ENCODE peak calls at places on chromosomes 6 and 20, in nine cellular contexts. One of them, this sample, is unnamed.

GRCh38 chr6:157405986-157406385 is 25.0 kb downstream of the ZDHHC14 start:
- DNase-seq in GM23338: no peak
- DNase-seq in mucosa of descending colon: no peak
- DNase-seq in GM13976: no peak
- DNase-seq in tibial nerve: no peak
- DNase-seq in lower leg skin: no peak
- DNase-seq in MM.1S: no peak
- DNase-seq in Calu3: no peak
- DNase-seq in HFFc6: no peak
- DNase-seq in this sample: no peak

GRCh38 chr20:6053776-6054688 is at the start of gene LRRN4:
- DNase-seq in GM23338: peak
- DNase-seq in mucosa of descending colon: no peak
- DNase-seq in GM13976: no peak
- DNase-seq in tibial nerve: no peak
- DNase-seq in lower leg skin: no peak
- DNase-seq in MM.1S: no peak
- DNase-seq in Calu3: peak
- DNase-seq in HFFc6: no peak
- DNase-seq in this sample: no peak

GRCh38 chr6:35258858-35259193 is 709 bp upstream of the ZNF76 start:
- DNase-seq in GM23338: peak
- DNase-seq in mucosa of descending colon: no peak
- DNase-seq in GM13976: peak
- DNase-seq in tibial nerve: no peak
- DNase-seq in lower leg skin: no peak
- DNase-seq in MM.1S: no peak
- DNase-seq in Calu3: peak
- DNase-seq in HFFc6: peak
- DNase-seq in this sample: no peak

GRCh38 chr6:110137924-110138887 is 41.3 kb downstream of the WASF1 start:
- DNase-seq in GM23338: peak
- DNase-seq in mucosa of descending colon: no peak
- DNase-seq in GM13976: no peak
- DNase-seq in tibial nerve: no peak
- DNase-seq in lower leg skin: no peak
- DNase-seq in MM.1S: no peak
- DNase-seq in Calu3: no peak
- DNase-seq in HFFc6: no peak
- DNase-seq in this sample: no peak

GRCh38 chr20:58450259-58450658 is 61.2 kb downstream of the VAPB start:
- DNase-seq in GM23338: no peak
- DNase-seq in mucosa of descending colon: no peak
- DNase-seq in GM13976: peak
- DNase-seq in tibial nerve: no peak
- DNase-seq in lower leg skin: no peak
- DNase-seq in MM.1S: no peak
- DNase-seq in Calu3: no peak
- DNase-seq in HFFc6: peak
- DNase-seq in this sample: no peak

GRCh38 chr6:166162599-166163342 is 4.9 kb downstream of the TBXT start:
- DNase-seq in GM23338: no peak
- DNase-seq in mucosa of descending colon: no peak
- DNase-seq in GM13976: peak
- DNase-seq in tibial nerve: no peak
- DNase-seq in lower leg skin: no peak
- DNase-seq in MM.1S: no peak
- DNase-seq in Calu3: no peak
- DNase-seq in HFFc6: no peak
- DNase-seq in this sample: no peak

GRCh38 chr20:44576297-44576696 is 6.1 kb upstream of the PKIG start:
- DNase-seq in GM23338: peak
- DNase-seq in mucosa of descending colon: no peak
- DNase-seq in GM13976: peak
- DNase-seq in tibial nerve: no peak
- DNase-seq in lower leg skin: no peak
- DNase-seq in MM.1S: no peak
- DNase-seq in Calu3: peak
- DNase-seq in HFFc6: peak
- DNase-seq in this sample: no peak

GRCh38 chr6:105459049-105459448 is 56.2 kb upstream of the PREP start:
- DNase-seq in GM23338: no peak
- DNase-seq in mucosa of descending colon: no peak
- DNase-seq in GM13976: peak
- DNase-seq in tibial nerve: no peak
- DNase-seq in lower leg skin: no peak
- DNase-seq in MM.1S: no peak
- DNase-seq in Calu3: no peak
- DNase-seq in HFFc6: no peak
- DNase-seq in this sample: no peak

GRCh38 chr20:34705383-34706021 is 1.4 kb downstream of the TP53INP2 start:
- DNase-seq in GM23338: peak
- DNase-seq in mucosa of descending colon: peak
- DNase-seq in GM13976: no peak
- DNase-seq in tibial nerve: no peak
- DNase-seq in lower leg skin: peak
- DNase-seq in MM.1S: no peak
- DNase-seq in Calu3: peak
- DNase-seq in HFFc6: peak
- DNase-seq in this sample: no peak

GRCh38 chr20:16692442-16692841 is 37.4 kb upstream of the SNRPB2 start:
- DNase-seq in GM23338: no peak
- DNase-seq in mucosa of descending colon: no peak
- DNase-seq in GM13976: no peak
- DNase-seq in tibial nerve: no peak
- DNase-seq in lower leg skin: no peak
- DNase-seq in MM.1S: no peak
- DNase-seq in Calu3: no peak
- DNase-seq in HFFc6: no peak
- DNase-seq in this sample: no peak

GRCh38 chr6:28597217-28597835 is 71.6 kb downstream of the GPX5 start:
- DNase-seq in GM23338: peak
- DNase-seq in mucosa of descending colon: no peak
- DNase-seq in GM13976: no peak
- DNase-seq in tibial nerve: no peak
- DNase-seq in lower leg skin: no peak
- DNase-seq in MM.1S: no peak
- DNase-seq in Calu3: peak
- DNase-seq in HFFc6: peak
- DNase-seq in this sample: no peak

GRCh38 chr20:2729251-2729713 is 36.7 kb downstream of the EBF4 start:
- DNase-seq in GM23338: no peak
- DNase-seq in mucosa of descending colon: no peak
- DNase-seq in GM13976: no peak
- DNase-seq in tibial nerve: no peak
- DNase-seq in lower leg skin: no peak
- DNase-seq in MM.1S: no peak
- DNase-seq in Calu3: no peak
- DNase-seq in HFFc6: no peak
- DNase-seq in this sample: no peak

GRCh38 chr20:56360133-56360898 is 1.5 kb downstream of the FAM210B start:
- DNase-seq in GM23338: no peak
- DNase-seq in mucosa of descending colon: no peak
- DNase-seq in GM13976: no peak
- DNase-seq in tibial nerve: no peak
- DNase-seq in lower leg skin: no peak
- DNase-seq in MM.1S: no peak
- DNase-seq in Calu3: no peak
- DNase-seq in HFFc6: no peak
- DNase-seq in this sample: no peak

GRCh38 chr20:41632896-41633295 is 14.7 kb upstream of the CHD6 start:
- DNase-seq in GM23338: no peak
- DNase-seq in mucosa of descending colon: no peak
- DNase-seq in GM13976: no peak
- DNase-seq in tibial nerve: no peak
- DNase-seq in lower leg skin: no peak
- DNase-seq in MM.1S: no peak
- DNase-seq in Calu3: no peak
- DNase-seq in HFFc6: peak
- DNase-seq in this sample: no peak

GRCh38 chr6:17004269-17004668 is 97.6 kb upstream of the STMND1 start:
- DNase-seq in GM23338: no peak
- DNase-seq in mucosa of descending colon: no peak
- DNase-seq in GM13976: no peak
- DNase-seq in tibial nerve: no peak
- DNase-seq in lower leg skin: no peak
- DNase-seq in MM.1S: no peak
- DNase-seq in Calu3: no peak
- DNase-seq in HFFc6: no peak
- DNase-seq in this sample: no peak

DNA sequence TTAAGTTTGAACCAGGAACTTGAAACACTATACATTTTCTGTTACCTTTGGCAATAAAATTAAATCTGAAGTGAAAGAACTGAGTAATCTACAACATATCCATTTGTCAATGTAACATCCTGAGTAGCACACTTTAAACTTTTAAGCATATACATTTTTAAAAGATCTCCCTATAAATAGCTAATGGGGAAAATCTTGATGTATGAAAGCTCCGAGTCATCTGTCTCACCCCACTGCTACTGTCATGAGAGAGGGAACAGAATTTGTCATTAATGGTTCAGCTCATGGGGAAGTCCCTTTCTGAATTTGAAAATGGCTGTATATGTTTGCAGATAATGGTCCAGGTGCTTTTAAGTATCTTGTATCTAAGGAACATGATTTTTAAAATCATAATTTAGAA is 55.2 kb upstream of the NOX3 start:
- DNase-seq in GM23338: no peak
- DNase-seq in mucosa of descending colon: no peak
- DNase-seq in GM13976: peak
- DNase-seq in tibial nerve: no peak
- DNase-seq in lower leg skin: no peak
- DNase-seq in MM.1S: no peak
- DNase-seq in Calu3: no peak
- DNase-seq in HFFc6: no peak
- DNase-seq in this sample: no peak
- TF ChIP-seq CTCF in GM23338: no peak
- TF ChIP-seq CTCF in mucosa of descending colon: no peak
- TF ChIP-seq CTCF in GM13976: no peak
- TF ChIP-seq CTCF in tibial nerve: no peak
- TF ChIP-seq CTCF in lower leg skin: no peak
- TF ChIP-seq CTCF in MM.1S: no peak
- TF ChIP-seq CTCF in Calu3: no peak
- TF ChIP-seq CTCF in HFFc6: no peak
- TF ChIP-seq CTCF in this sample: no peak

GRCh38 chr6:168817558-168818159 is 376.7 kb downstream of the SMOC2 start:
- DNase-seq in GM23338: no peak
- DNase-seq in mucosa of descending colon: no peak
- DNase-seq in GM13976: no peak
- DNase-seq in tibial nerve: no peak
- DNase-seq in lower leg skin: no peak
- DNase-seq in MM.1S: no peak
- DNase-seq in Calu3: no peak
- DNase-seq in HFFc6: no peak
- DNase-seq in this sample: no peak

GRCh38 chr6:168819546-168819945 is 378.6 kb downstream of the SMOC2 start:
- DNase-seq in GM23338: no peak
- DNase-seq in mucosa of descending colon: no peak
- DNase-seq in GM13976: no peak
- DNase-seq in tibial nerve: no peak
- DNase-seq in lower leg skin: no peak
- DNase-seq in MM.1S: no peak
- DNase-seq in Calu3: no peak
- DNase-seq in HFFc6: no peak
- DNase-seq in this sample: no peak

DNA sequence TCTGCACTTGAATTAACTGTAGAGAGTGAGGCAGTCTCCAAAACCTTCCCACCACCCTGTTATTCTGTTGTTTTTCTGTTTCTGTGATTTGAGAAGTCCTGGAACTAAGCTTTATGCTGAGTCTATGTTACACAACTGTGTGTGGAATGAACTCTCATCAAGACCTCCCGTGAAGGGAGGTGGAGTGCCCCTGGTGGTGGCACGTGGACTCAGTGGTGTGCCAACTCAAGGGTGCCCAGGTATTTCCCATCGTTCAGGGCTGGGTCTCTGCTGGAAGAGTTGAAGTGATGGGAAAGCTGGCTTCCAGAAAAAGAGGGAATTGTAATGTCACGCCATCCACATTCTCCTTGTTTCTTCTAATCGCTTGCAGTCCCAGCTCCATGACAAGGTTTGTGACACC is 374.2 kb downstream of the SMOC2 start:
- DNase-seq in GM23338: peak
- DNase-seq in mucosa of descending colon: no peak
- DNase-seq in GM13976: no peak
- DNase-seq in tibial nerve: no peak
- DNase-seq in lower leg skin: no peak
- DNase-seq in MM.1S: no peak
- DNase-seq in Calu3: peak
- DNase-seq in HFFc6: no peak
- DNase-seq in this sample: no peak
- TF ChIP-seq CTCF in GM23338: peak
- TF ChIP-seq CTCF in mucosa of descending colon: no peak
- TF ChIP-seq CTCF in GM13976: no peak
- TF ChIP-seq CTCF in tibial nerve: no peak
- TF ChIP-seq CTCF in lower leg skin: no peak
- TF ChIP-seq CTCF in MM.1S: no peak
- TF ChIP-seq CTCF in Calu3: peak
- TF ChIP-seq CTCF in HFFc6: no peak
- TF ChIP-seq CTCF in this sample: peak

GRCh38 chr20:49583669-49584417 is 15.9 kb upstream of the PTGIS start:
- DNase-seq in GM23338: no peak
- DNase-seq in mucosa of descending colon: peak
- DNase-seq in GM13976: no peak
- DNase-seq in tibial nerve: peak
- DNase-seq in lower leg skin: peak
- DNase-seq in MM.1S: no peak
- DNase-seq in Calu3: peak
- DNase-seq in HFFc6: peak
- DNase-seq in this sample: peak
- TF ChIP-seq CTCF in GM23338: no peak
- TF ChIP-seq CTCF in mucosa of descending colon: no peak
- TF ChIP-seq CTCF in GM13976: no peak
- TF ChIP-seq CTCF in tibial nerve: no peak
- TF ChIP-seq CTCF in lower leg skin: peak
- TF ChIP-seq CTCF in MM.1S: no peak
- TF ChIP-seq CTCF in Calu3: no peak
- TF ChIP-seq CTCF in HFFc6: no peak
- TF ChIP-seq CTCF in this sample: no peak

DNA sequence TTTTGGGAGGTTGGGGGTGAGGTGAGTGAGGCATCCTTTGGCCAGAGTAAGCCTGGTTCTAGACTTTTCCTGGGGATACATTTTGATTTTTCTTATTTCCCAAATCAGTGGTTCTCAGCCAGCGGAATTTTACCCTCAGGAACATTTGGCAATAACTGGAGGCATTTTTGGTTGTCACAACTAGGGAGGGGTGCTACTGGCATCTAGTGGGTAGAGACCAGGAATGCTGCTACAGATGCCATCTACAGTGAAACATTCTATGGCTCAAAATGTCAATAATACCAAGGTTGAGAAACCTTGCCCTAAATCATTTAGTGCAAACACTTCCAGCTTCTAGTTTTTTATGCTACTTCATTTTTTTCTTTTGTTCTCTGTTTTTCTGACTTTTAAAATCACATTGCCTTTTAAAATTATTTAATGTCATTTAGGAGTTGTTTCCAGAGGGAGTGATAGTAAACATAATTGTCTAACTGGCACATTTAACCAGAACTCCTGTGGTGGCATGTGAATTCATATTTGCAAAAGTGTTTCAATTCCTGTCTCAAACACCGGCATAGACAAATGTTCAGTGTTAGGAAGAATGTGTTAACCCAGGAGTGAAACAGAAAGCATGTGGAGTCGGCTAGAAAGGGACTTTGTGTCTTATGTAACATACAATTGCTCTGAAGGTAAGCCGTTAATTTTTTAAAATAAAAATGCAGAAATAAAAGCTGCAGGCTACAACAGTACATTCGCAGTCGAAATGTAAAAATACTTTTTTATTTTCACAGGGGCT is 59.0 kb downstream of the QRSL1 start:
- DNase-seq in GM23338: no peak
- DNase-seq in mucosa of descending colon: no peak
- DNase-seq in GM13976: no peak
- DNase-seq in tibial nerve: no peak
- DNase-seq in lower leg skin: no peak
- DNase-seq in MM.1S: peak
- DNase-seq in Calu3: peak
- DNase-seq in HFFc6: no peak
- DNase-seq in this sample: no peak
- TF ChIP-seq CTCF in GM23338: no peak
- TF ChIP-seq CTCF in mucosa of descending colon: no peak
- TF ChIP-seq CTCF in GM13976: no peak
- TF ChIP-seq CTCF in tibial nerve: no peak
- TF ChIP-seq CTCF in lower leg skin: no peak
- TF ChIP-seq CTCF in MM.1S: no peak
- TF ChIP-seq CTCF in Calu3: no peak
- TF ChIP-seq CTCF in HFFc6: no peak
- TF ChIP-seq CTCF in this sample: peak